ENCODE peak calls at places on chromosomes 3 and 15, in five cellular contexts. M, A, B, O and G are unnamed samples.

GRCh38 chr3:48678056-48678455 is 7.7 kb downstream of the NCKIPSD start:
- DNase-seq in O (peak), A (peak), B (no peak), M (no peak), G (no peak)

GRCh38 chr3:7737263-7737662 is 764.4 kb upstream of the LMCD1 start:
- DNase-seq in M (no peak), A (no peak), O (no peak), B (no peak), G (no peak)

GRCh38 chr3:147422934-147423599 is 13.9 kb downstream of the ZIC1 start:
- DNase-seq in O (no peak), A (no peak), B (no peak), M (no peak), G (no peak)

GRCh38 chr3:47443611-47443995 is 32.1 kb downstream of the SCAP start:
- DNase-seq in A (no peak), B (no peak), M (no peak), O (no peak), G (peak)

GRCh38 chr3:178537123-178537754 is 1.0 kb downstream of the KCNMB2 start:
- DNase-seq in O (no peak), M (no peak), A (no peak), B (no peak), G (no peak)

GRCh38 chr3:173744479-173744878 is 346.9 kb downstream of the NLGN1 start:
- DNase-seq in M (no peak), A (no peak), O (no peak), B (no peak), G (no peak)

GRCh38 chr3:55175423-55175822 is 247.6 kb upstream of the LRTM1 start:
- DNase-seq in M (no peak), O (no peak), A (no peak), B (no peak), G (no peak)

GRCh38 chr15:55267401-55268053 is 22.1 kb downstream of the RAB27A start:
- DNase-seq in O (no peak), B (peak), M (peak), A (peak), G (peak)

GRCh38 chr3:47984089-47984759 is 32.0 kb downstream of the MAP4 start:
- DNase-seq in O (peak), A (peak), B (no peak), M (no peak), G (peak)

GRCh38 chr3:73668366-73668765 is 43.6 kb upstream of the PDZRN3 start:
- DNase-seq in B (no peak), O (no peak), M (no peak), A (no peak), G (no peak)

GRCh38 chr3:47365213-47366153 is 15.3 kb upstream of the PTPN23 start:
- DNase-seq in O (peak), M (no peak), A (peak), B (no peak), G (no peak)

GRCh38 chr3:24608701-24609387 is 114.2 kb upstream of the THRB start:
- DNase-seq in M (no peak), A (peak), B (peak), O (no peak), G (no peak)

GRCh38 chr3:11653298-11654055 is 9.8 kb upstream of the VGLL4 start:
- DNase-seq in A (no peak), O (no peak), M (no peak), B (no peak), G (no peak)

GRCh38 chr15:51030649-51031316 is 63.9 kb downstream of the TNFAIP8L3 start:
- DNase-seq in M (no peak), B (no peak), A (peak), O (peak), G (no peak)

GRCh38 chr15:74777769-74778598 is 3.9 kb upstream of the CSK start:
- DNase-seq in O (no peak), M (no peak), A (no peak), B (peak), G (no peak)

GRCh38 chr3:124850212-124850611 is 37.0 kb downstream of the ITGB5 start:
- DNase-seq in M (no peak), O (no peak), A (no peak), B (no peak), G (no peak)

GRCh38 chr3:72810659-72811434 is 37.4 kb downstream of the SHQ1 start:
- DNase-seq in B (no peak), M (no peak), A (peak), O (no peak), G (no peak)

DNA sequence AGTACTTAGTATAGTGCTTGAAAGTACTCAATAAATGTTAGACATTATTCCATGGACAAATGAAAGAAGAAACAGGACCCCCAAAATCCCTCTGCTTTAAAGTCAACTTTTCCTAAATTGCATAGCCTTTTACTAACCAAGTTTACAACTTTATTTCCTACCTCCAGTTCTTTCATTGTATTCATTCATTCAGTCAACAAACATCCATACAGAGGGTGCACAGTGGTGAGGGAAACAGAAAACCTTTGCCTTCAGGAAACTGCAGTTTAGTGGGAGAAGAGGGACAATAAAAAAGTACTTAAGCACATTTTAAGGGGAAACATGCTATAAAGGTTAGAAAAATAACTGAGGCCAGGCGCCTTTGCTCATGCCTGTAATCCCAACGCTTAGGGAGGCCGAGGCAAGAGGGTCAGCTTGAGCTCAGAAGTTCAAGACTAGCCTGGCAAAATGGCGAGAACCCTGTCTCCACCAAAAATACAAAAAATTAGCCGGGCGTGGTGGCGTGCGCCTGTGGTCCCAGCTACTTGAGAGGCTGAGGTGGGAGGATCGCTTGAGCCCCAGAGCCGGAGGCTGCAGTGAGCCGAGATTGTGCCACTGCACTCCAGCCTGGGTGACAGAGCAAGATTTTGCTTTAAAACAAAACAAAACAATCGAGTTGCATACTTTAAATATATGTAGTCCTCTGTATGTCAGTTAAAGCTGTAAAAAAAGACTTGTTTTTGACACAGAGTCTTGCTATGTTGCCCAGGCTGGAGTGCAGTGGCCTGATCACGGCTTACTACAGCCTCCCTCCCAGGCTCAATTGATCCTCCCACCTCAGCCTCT is 1.1 kb upstream of the DENND4A start:
- DNase-seq in O (no peak), A (no peak), B (no peak), M (no peak), G (no peak)
- H3K4me3 ChIP-seq in O (peak), A (peak), B (peak), M (peak), G (peak)

GRCh38 chr3:104279617-104280016 is 1087.1 kb upstream of the ALCAM start:
- DNase-seq in B (no peak), M (no peak), A (peak), O (no peak), G (peak)
- H3K4me3 ChIP-seq in B (no peak), M (peak), A (no peak), O (peak), G (no peak)

DNA sequence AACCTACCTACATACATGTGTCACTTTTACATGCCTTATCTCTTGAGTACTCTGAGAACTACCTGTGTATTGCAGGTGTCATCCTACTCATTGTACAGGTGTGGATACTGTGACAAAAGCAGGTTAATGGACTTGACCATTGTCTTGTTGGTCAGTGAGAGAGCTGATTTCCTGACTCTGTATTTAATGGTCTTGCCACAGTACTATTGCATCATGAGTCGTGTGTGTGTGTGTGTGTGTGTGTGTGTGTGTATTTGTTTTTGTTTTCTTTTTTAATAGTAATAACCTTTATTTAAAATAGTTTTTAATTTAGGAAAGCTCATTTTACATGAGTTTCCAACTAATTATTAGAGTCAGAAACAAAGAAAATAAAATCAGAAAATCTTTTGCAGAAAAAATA is 7.7 kb downstream of the SELENOT start:
- DNase-seq in A (peak), B (no peak), M (no peak), O (no peak), G (no peak)
- H3K4me3 ChIP-seq in A (no peak), B (no peak), M (no peak), O (no peak), G (no peak)

GRCh38 chr15:36777941-36778340 is 198.5 kb downstream of the CDIN1 start:
- DNase-seq in M (no peak), O (no peak), A (no peak), B (no peak), G (no peak)

GRCh38 chr15:36784098-36784670 is 204.8 kb downstream of the CDIN1 start:
- DNase-seq in M (no peak), B (no peak), O (no peak), A (no peak), G (no peak)

GRCh38 chr15:36778516-36778915 is 199.1 kb downstream of the CDIN1 start:
- DNase-seq in B (no peak), O (peak), A (peak), M (no peak), G (no peak)

GRCh38 chr15:36782681-36783080 is 203.3 kb downstream of the CDIN1 start:
- DNase-seq in M (no peak), B (no peak), O (no peak), A (no peak), G (no peak)

GRCh38 chr15:36779744-36780408 is 200.4 kb downstream of the CDIN1 start:
- DNase-seq in O (no peak), B (no peak), A (no peak), M (no peak), G (no peak)
- H3K4me3 ChIP-seq in O (no peak), B (no peak), A (no peak), M (no peak), G (no peak)

GRCh38 chr3:136931587-136931986 is 26.2 kb upstream of the IL20RB start:
- DNase-seq in M (no peak), A (no peak), B (no peak), O (no peak), G (no peak)
- H3K4me3 ChIP-seq in M (peak), A (no peak), B (peak), O (peak), G (no peak)

GRCh38 chr3:29427266-29428103 is 146.6 kb downstream of the RBMS3 start:
- DNase-seq in A (peak), O (peak), M (no peak), B (peak), G (no peak)
- H3K4me3 ChIP-seq in A (no peak), O (no peak), M (peak), B (no peak), G (no peak)

GRCh38 chr15:59290311-59291213 is 82.1 kb downstream of the MYO1E start:
- DNase-seq in B (no peak), A (no peak), M (no peak), O (no peak), G (no peak)
- H3K4me3 ChIP-seq in B (no peak), A (no peak), M (no peak), O (no peak), G (no peak)

GRCh38 chr3:187031934-187032333 is 101.6 kb downstream of the ST6GAL1 start:
- DNase-seq in O (no peak), A (no peak), B (no peak), M (no peak), G (no peak)
- H3K4me3 ChIP-seq in O (no peak), A (no peak), B (no peak), M (no peak), G (no peak)

DNA sequence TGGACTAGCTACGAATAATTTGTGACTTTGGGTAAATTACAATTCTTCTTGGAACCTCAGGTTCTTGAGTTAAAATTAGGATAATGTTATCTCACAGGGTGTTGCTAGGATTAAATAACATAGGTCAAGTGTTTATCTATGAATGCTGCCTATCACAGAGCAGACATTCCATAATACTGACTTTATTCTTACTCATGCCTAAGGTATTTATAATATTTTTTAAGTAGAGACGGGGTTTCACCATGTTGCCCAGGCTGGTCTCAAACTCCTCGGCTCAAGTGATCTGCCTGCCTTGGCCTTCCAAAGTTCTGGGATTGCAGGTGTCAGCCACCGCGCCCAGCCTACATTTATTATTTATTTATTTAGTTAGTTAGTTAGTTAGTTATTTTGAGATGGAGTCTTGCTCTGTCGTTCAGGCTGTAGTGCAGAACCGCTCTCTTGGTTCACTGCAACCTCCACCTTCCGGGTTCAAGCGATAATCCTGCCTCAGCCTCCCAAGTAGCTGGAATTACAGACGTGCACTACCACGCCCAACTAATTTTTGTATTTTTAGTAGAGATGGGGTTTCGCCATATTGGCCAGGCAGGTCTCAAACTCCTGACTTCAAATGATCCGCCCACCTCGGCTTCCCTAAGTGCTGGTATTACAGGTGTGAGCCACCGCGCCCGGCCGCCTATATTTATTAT is 742 bp upstream of the ZNF106 start:
- DNase-seq in M (no peak), A (no peak), B (no peak), O (peak), G (peak)
- H3K4me3 ChIP-seq in M (peak), A (peak), B (peak), O (peak), G (peak)

GRCh38 chr15:89379818-89380217 is 45.2 kb upstream of the POLG start:
- DNase-seq in O (no peak), B (no peak), A (no peak), M (no peak), G (no peak)

GRCh38 chr15:89379423-89379735 is 44.8 kb upstream of the POLG start:
- DNase-seq in O (no peak), M (no peak), B (no peak), A (no peak), G (no peak)

GRCh38 chr15:89377042-89377841 is 42.6 kb upstream of the POLG start:
- DNase-seq in O (no peak), M (no peak), A (no peak), B (no peak), G (no peak)

GRCh38 chr15:89377842-89378698 is 43.4 kb upstream of the POLG start:
- DNase-seq in O (no peak), A (no peak), M (no peak), B (peak), G (no peak)

DNA sequence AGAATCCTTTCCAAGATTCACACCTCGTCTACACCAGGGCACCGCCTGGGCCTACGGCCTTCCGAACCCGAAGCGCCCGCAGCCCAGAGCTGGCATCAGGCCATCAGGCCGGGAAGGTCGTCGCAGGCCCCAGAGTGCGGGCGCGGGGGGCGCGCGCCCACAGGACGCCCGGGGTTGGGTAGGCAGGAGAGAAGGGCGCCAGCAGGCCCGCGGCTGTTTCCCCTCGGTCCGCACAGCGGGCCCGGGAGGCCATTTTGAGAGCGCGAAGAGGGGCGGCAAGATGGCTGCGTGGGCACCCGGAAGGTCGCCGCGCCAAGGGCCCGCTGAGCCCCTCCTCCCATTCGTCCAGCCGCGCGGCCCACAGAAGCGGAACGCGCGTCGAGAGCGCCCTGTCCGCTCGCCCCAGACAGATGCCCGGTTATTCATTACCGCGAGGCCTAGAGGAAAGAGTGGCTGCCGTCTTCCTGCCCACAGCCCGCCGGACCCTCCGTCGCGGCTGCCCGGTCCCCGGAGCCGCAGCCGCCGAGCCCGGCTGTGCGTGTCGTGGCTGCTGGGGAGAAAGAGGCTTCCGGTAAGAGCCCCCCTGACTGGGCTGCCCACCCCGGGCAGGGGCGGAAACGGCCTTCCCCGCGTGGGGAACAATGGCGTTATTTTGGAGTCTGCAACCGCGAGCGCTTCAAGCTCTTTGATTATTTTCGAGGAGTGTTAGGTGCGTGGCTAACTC is 44.2 kb upstream of the POLG start:
- DNase-seq in M (no peak), O (no peak), B (peak), A (no peak), G (no peak)
- H3K4me3 ChIP-seq in M (peak), O (no peak), B (peak), A (no peak), G (no peak)